ENCODE peak calls at places on chromosomes 4 and X, in six cellular contexts. M is GM12891, Q is K562, X is HepG2, R is H1, W is GM12878. Y is an unnamed sample.

GRCh38 chr4:177974461-177974860 is 532.2 kb upstream of the AGA start:
- DNase-seq in W (no peak), X (no peak), M (no peak), R (no peak), Q (no peak), Y (no peak)

GRCh38 chrX:153400146-153401132 is 711 bp downstream of the PNMA6E start:
- DNase-seq in W (no peak), X (peak), R (peak), Q (peak), M (peak), Y (peak)

GRCh38 chrX:114924846-114925245 is 92.6 kb downstream of the IL13RA2 start:
- DNase-seq in R (no peak), M (no peak), X (no peak), Q (no peak), W (no peak), Y (no peak)

GRCh38 chrX:41664307-41665299 is 24.2 kb upstream of the GPR34 start:
- DNase-seq in X (no peak), W (no peak), Q (no peak), R (no peak), M (no peak), Y (no peak)

GRCh38 chr4:70544279-70544870 is 26.0 kb downstream of the AMTN start:
- DNase-seq in R (no peak), W (no peak), M (no peak), X (peak), Q (peak), Y (no peak)

GRCh38 chr4:76738081-76738931 is 159.6 kb downstream of the SOWAHB start:
- DNase-seq in M (no peak), X (no peak), Q (no peak), W (peak), R (no peak), Y (no peak)

GRCh38 chrX:10259716-10260115 is 102.9 kb downstream of the CLCN4 start:
- DNase-seq in M (no peak), Q (no peak), X (no peak), W (no peak), R (no peak), Y (no peak)

GRCh38 chrX:40006025-40007017 is 91.4 kb downstream of the BCOR start:
- DNase-seq in M (no peak), W (no peak), X (no peak), R (no peak), Q (no peak), Y (no peak)

GRCh38 chr4:11408569-11408968 is 20.1 kb downstream of the HS3ST1 start:
- DNase-seq in X (no peak), M (no peak), W (no peak), R (no peak), Q (no peak), Y (no peak)

GRCh38 chr4:139469869-139470268 is 15.9 kb downstream of the RAB33B start:
- DNase-seq in W (no peak), X (no peak), R (no peak), M (no peak), Q (no peak), Y (no peak)

GRCh38 chr4:183240581-183241321 is 79.3 kb downstream of the CLDN22 start:
- DNase-seq in W (no peak), Q (no peak), R (no peak), X (no peak), M (no peak), Y (no peak)

GRCh38 chr4:89268572-89269180 is 38.9 kb downstream of the GPRIN3 start:
- DNase-seq in Q (no peak), X (no peak), R (no peak), M (no peak), W (no peak), Y (no peak)

GRCh38 chr4:6204098-6204497 is 3.7 kb upstream of the JAKMIP1 start:
- DNase-seq in R (no peak), X (no peak), Q (no peak), W (no peak), M (no peak), Y (no peak)

GRCh38 chr4:74635490-74636123 is 158.7 kb downstream of the BTC start:
- DNase-seq in R (no peak), M (no peak), Q (no peak), W (no peak), X (no peak), Y (no peak)

GRCh38 chr4:22442956-22443355 is 72.9 kb downstream of the ADGRA3 start:
- DNase-seq in Q (no peak), M (no peak), R (no peak), W (no peak), X (no peak), Y (no peak)

DNA sequence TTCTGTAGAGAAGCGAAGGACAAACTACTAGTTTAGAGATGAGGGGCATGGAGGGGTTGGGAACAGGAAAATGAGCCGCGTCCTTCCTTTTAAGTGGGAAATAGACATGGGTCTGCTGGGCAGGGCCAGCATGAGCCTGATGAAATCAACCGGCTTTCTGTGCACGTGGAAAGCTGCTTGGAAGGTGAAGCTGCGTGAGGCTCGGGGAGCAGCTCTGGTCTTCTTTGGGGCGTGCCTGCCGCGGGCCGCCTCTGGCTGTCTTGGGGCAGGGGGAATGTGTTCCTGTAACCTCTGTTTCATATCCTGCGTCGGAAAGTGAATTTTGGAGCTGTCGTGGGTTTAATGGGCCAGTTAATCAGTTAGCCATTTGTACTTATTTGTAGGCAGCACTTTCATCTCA is 70.7 kb upstream of the HGFAC start:
- DNase-seq in R (no peak), W (no peak), Q (no peak), M (no peak), X (no peak), Y (no peak)
- TF ChIP-seq TAF1 in R (no peak), W (no peak), Q (no peak), M (no peak), X (no peak), Y (no peak)

GRCh38 chr4:989722-990471 is 3.1 kb downstream of the IDUA start:
- DNase-seq in M (no peak), W (no peak), Q (no peak), X (no peak), R (no peak), Y (no peak)

GRCh38 chr4:993111-994029 is at the start of gene SLC26A1:
- DNase-seq in Q (peak), W (no peak), M (no peak), X (peak), R (no peak), Y (no peak)

GRCh38 chr4:990746-991367 is 2.3 kb downstream of the SLC26A1 start:
- DNase-seq in R (no peak), W (no peak), X (no peak), M (no peak), Q (no peak), Y (no peak)

GRCh38 chr4:991451-992296 is 1.5 kb downstream of the SLC26A1 start:
- DNase-seq in M (no peak), Q (no peak), R (no peak), X (no peak), W (no peak), Y (no peak)

DNA sequence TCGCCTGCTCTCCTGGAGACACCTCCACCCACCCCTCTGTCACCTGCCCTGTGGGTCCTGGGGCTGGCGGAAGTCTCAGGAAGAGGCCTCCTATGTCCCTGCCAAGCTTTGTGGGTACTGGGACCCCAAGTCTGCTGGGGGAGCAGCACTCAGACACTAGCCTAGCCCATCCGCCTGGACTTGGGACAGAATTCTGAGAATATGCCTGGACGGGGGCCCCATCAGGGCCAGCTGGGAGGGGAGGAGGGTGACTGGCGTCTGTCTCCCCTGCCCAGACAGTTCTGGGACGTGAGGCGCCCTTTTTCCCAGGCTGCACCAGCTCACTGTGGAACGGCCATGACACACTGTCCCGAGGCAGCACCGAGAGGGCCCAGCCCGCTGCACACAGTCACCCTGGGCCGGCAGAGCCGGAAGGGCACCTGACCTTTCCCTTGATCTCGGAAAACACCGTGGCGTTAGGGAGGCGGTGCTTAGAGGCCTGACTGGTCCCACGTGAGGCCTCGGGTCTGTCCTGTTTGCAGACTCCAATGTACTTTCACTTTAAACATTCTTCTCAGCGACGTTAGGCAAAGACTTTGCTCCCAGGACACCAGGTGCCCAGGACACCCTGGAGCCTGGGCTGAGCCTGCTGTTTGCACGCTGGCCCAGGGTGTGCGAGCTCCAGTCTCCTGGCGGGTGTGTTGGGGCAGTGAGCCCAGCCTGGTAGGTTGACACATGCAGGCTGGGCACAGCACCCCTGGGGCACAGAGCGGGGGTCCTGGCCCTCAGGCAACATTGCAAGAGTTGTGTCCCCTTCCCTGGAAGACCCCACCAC is 700 bp downstream of the SLC26A1 start:
- DNase-seq in X (peak), R (no peak), M (no peak), Q (peak), W (no peak), Y (no peak)
- TF ChIP-seq POLR2A in X (no peak), R (no peak), M (no peak), Q (peak), W (no peak), Y (peak)

GRCh38 chr4:108982786-108983185 is 219.9 kb upstream of the ETNPPL start:
- DNase-seq in W (no peak), M (no peak), X (no peak), Q (no peak), R (no peak), Y (no peak)

GRCh38 chr4:108991929-108992328 is 229.1 kb upstream of the ETNPPL start:
- DNase-seq in X (no peak), R (no peak), W (no peak), M (no peak), Q (no peak), Y (no peak)

GRCh38 chr4:108988514-108989195 is 225.8 kb upstream of the ETNPPL start:
- DNase-seq in X (no peak), W (no peak), R (no peak), Q (no peak), M (no peak), Y (no peak)
- TF ChIP-seq TAF1 in X (no peak), W (no peak), R (no peak), Q (no peak), M (no peak), Y (no peak)

GRCh38 chrX:105618393-105619101 is 203.8 kb upstream of the NRK start:
- DNase-seq in Q (no peak), R (no peak), W (no peak), M (no peak), X (peak), Y (no peak)
- TF ChIP-seq POLR2A in Q (no peak), R (no peak), W (no peak), M (no peak), X (no peak), Y (no peak)

DNA sequence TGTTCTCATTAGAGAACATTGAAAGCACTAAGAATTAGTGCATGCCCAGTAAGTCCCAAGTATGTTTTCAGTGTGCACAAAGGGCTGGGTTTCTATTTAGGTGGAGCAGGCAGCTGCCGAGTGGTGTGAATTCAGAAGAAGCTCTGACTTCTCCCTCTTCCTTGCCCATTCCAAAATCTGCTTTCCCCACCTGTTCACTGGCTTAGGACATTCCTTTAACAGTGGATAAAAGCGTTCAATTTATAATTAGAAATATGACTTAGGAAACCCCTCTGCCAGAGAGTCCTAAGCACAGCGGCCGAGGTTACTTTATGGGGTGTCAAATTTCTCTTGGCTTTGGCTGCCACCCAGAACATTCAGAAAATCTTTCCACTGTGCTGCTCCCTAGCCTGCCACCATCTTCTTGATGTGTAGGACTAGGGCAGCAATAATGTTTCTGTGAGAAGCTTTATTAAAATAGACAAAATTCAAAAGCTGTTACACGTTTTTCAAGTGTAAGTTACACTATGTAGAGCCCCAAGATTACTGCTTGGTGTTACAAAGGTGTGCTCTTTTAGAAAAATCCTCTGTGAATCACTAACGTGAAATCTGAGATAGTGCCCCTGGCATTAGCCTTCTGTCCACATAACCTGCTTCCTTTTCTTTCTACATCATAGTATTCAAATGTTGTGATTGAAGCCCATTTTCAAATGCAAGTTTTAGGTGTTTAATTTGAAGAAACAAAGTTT is 191.6 kb upstream of the ANKRD50 start:
- DNase-seq in R (no peak), W (no peak), Q (no peak), X (no peak), M (no peak), Y (no peak)
- TF ChIP-seq TAF1 in R (no peak), W (no peak), Q (no peak), X (no peak), M (no peak), Y (no peak)

GRCh38 chrX:136061302-136061701 is 76.1 kb downstream of the SLC9A6 start:
- DNase-seq in W (no peak), Q (no peak), X (no peak), M (no peak), R (no peak), Y (no peak)

GRCh38 chrX:136057567-136057966 is 72.3 kb downstream of the SLC9A6 start:
- DNase-seq in R (no peak), Q (no peak), W (no peak), M (no peak), X (no peak), Y (no peak)

GRCh38 chrX:136059350-136059749 is 74.1 kb downstream of the SLC9A6 start:
- DNase-seq in Q (no peak), M (no peak), W (no peak), R (no peak), X (no peak), Y (no peak)

GRCh38 chrX:136055651-136056221 is 70.5 kb downstream of the SLC9A6 start:
- DNase-seq in M (no peak), R (no peak), X (no peak), W (no peak), Q (no peak), Y (no peak)
- TF ChIP-seq POLR2A in M (no peak), R (no peak), X (no peak), W (no peak), Q (no peak), Y (no peak)

GRCh38 chr4:37826282-37827029 is at the start of gene PGM2:
- DNase-seq in X (peak), R (peak), M (peak), W (peak), Q (peak), Y (peak)

GRCh38 chr4:37828843-37829242 is 2.4 kb downstream of the PGM2 start:
- DNase-seq in Q (no peak), R (no peak), X (no peak), W (no peak), M (no peak), Y (no peak)

GRCh38 chr4:37827030-37827705 is 682 bp downstream of the PGM2 start:
- DNase-seq in M (peak), W (no peak), Q (peak), X (no peak), R (no peak), Y (peak)

GRCh38 chr4:37827802-37828321 is 1.4 kb downstream of the PGM2 start:
- DNase-seq in X (no peak), R (no peak), W (no peak), M (no peak), Q (no peak), Y (no peak)

DNA sequence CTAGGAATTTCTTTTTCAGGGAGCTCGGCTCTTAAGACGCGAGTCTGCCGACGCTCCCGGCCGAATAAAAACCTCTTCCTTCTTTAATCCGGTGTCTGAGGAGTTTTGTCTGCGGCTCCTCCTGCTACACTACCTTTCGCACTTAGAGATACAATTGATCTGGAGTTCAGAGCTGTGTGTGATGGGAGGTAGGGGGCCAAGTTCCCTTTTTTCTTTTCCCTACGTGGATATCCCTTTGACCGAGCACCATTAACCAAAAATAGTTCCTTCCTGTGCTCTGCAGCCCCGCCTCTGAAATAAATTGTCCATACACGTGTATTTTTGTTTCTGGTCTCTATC is 574 bp upstream of the PGM2 start:
- DNase-seq in W (no peak), X (no peak), R (no peak), Q (peak), M (no peak), Y (no peak)
- TF ChIP-seq TAF1 in W (no peak), X (no peak), R (no peak), Q (peak), M (no peak), Y (no peak)

DNA sequence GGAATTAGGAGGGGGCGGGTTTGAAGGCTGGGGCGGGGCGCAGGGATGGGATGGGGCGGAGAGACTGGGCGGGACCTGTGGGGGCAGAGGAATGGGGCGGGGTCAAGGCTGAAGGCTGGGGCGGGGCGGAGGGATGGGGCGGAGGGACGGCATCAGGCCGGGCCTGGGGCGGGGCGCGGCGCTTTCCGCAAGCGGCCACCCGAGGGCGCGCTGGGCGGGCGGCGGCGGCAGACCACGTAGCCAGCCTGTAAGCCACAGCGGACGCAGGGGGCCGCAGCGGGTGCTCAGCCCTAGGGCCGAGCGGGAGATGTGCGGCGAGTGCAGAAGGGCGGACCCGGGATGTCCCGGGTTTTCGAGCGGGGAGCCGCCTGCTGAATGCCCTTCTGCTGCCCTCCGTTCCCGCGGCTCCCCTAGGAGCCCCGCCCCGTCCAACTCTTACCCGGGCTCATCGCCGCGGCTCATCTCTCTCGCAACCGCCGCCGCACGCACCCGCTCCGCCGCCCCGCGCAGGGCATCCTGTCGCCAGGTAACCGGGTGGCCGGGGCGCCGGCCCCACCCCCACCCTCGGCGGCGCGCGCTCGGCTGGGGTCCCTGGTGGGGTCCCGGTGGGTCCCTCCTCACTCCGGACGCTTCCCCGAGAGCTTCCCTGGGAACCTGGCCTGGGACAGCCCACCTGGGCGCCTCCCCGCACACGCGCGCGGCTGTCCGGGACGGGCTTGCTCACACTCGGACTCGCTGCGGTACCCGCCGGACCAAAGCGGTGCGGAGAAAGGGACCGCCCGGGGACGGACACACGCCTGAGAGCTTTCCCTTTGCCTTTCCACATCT is at the start of gene CCDC110:
- DNase-seq in M (peak), W (peak), Q (peak), R (peak), X (peak), Y (peak)
- TF ChIP-seq POLR2A in M (no peak), W (peak), Q (no peak), R (no peak), X (no peak), Y (peak)

DNA sequence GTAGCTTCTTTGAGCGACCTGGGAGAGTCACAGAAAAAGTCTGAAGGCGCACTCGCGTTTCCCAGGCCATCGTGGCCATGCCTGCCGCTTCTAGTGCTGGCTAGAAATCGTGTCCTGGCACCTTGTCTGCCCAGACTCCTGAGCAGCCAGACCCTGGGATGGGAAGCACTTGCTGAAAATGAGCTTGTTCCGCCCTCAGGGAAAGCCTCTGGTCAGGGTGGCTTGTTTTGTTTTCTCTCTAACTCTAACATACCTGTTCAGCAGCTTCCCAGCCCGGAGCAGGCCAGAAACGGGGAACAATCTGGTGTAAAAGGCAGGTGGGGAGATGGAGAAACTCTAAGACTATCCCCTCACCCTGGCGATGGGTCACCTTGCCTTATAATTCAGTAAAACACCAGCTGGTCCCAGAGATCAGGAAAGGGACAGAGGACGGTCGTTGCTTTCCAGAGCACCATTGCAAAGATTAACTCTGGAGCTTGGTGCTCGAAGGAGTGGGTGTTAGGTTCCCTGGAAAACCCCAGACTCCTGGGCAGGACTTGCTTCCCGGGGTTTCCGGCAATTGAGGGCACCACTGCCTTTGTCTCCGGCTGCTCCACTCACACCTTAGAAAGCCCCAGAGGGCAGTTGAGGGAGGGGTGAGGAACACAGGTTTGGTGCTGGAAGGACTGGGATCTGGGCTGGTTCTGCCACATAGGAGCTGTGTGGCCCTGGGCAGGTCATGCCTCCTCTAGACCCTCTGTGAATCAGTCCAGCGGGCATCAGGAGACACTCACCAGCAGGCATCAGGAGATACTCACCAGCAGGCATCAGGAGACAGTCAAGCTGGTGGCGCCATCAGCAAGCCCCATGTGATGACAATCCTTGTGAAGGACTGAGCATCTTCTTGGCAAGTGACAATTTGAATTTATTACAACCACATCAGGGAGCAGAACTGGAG is 4.5 kb upstream of the SH3TC1 start:
- DNase-seq in X (no peak), W (no peak), R (no peak), M (no peak), Q (no peak), Y (no peak)
- TF ChIP-seq TAF1 in X (no peak), W (no peak), R (no peak), M (no peak), Q (no peak), Y (no peak)

GRCh38 chrX:46446727-46447378 is 98.4 kb downstream of the ZNF674 start:
- DNase-seq in R (peak), X (peak), W (peak), M (peak), Q (peak), Y (peak)
- TF ChIP-seq POLR2A in R (peak), X (peak), W (peak), M (peak), Q (peak), Y (peak)